ENCODE peak calls at places on chromosomes 5 and 9, in seven cellular contexts. C, X, Z, Q, N, I and U are unnamed samples.

GRCh38 chr9:91710148-91710547 is 239.9 kb downstream of the ROR2 start:
- DNase-seq in C (no peak), X (no peak), Z (no peak), Q (no peak), N (no peak), I (no peak), U (no peak)

GRCh38 chr5:43631182-43631910 is 28.4 kb downstream of the NNT start:
- DNase-seq in C (peak), X (peak), Z (peak), Q (peak), N (peak), I (no peak), U (peak)

GRCh38 chr5:149297340-149298023 is 25.8 kb downstream of the AFAP1L1 start:
- DNase-seq in C (no peak), X (no peak), Z (no peak), Q (no peak), N (no peak), I (no peak), U (no peak)

GRCh38 chr5:150757087-150757649 is 1.6 kb downstream of the DCTN4 start:
- DNase-seq in C (no peak), X (no peak), Z (no peak), Q (no peak), N (no peak), I (no peak), U (no peak)

GRCh38 chr5:13536921-13537320 is 407.6 kb downstream of the DNAH5 start:
- DNase-seq in C (no peak), X (no peak), Z (no peak), Q (no peak), N (peak), I (no peak), U (no peak)

GRCh38 chr5:167999182-167999581 is 292.3 kb upstream of the WWC1 start:
- DNase-seq in C (no peak), X (no peak), Z (no peak), Q (no peak), N (peak), I (no peak), U (no peak)

GRCh38 chr9:130833324-130833990 is 1.6 kb upstream of the ABL1 start:
- DNase-seq in C (no peak), X (no peak), Z (no peak), Q (no peak), N (peak), I (no peak), U (no peak)

GRCh38 chr5:40879163-40879942 is 29.9 kb upstream of the C7 start:
- DNase-seq in C (peak), X (peak), Z (no peak), Q (no peak), N (peak), I (no peak), U (no peak)

GRCh38 chr5:81786509-81786908 is 35.6 kb upstream of the SSBP2 start:
- DNase-seq in C (no peak), X (no peak), Z (no peak), Q (no peak), N (no peak), I (no peak), U (no peak)

GRCh38 chr5:107359033-107359915 is 311.5 kb downstream of the EFNA5 start:
- DNase-seq in C (peak), X (no peak), Z (no peak), Q (no peak), N (peak), I (no peak), U (no peak)

GRCh38 chr5:9529041-9529480 is 16.8 kb downstream of the SEMA5A start:
- DNase-seq in C (no peak), X (no peak), Z (no peak), Q (no peak), N (no peak), I (no peak), U (no peak)

GRCh38 chr9:128713941-128714573 is 9.9 kb downstream of the ZDHHC12 start:
- DNase-seq in C (no peak), X (no peak), Z (no peak), Q (no peak), N (no peak), I (no peak), U (peak)

GRCh38 chr5:67773439-67773988 is 442.0 kb upstream of the PIK3R1 start:
- DNase-seq in C (no peak), X (no peak), Z (no peak), Q (no peak), N (peak), I (no peak), U (peak)

GRCh38 chr9:97786341-97786740 is 66.7 kb upstream of the FOXE1 start:
- DNase-seq in C (no peak), X (no peak), Z (no peak), Q (no peak), N (no peak), I (no peak), U (no peak)

GRCh38 chr5:160520609-160521391 is 99.1 kb downstream of the PTTG1 start:
- DNase-seq in C (no peak), X (no peak), Z (no peak), Q (no peak), N (no peak), I (no peak), U (no peak)

GRCh38 chr9:132068604-132069003 is 11.1 kb downstream of the MED27 start:
- DNase-seq in C (no peak), X (no peak), Z (no peak), Q (no peak), N (no peak), I (no peak), U (no peak)

GRCh38 chr5:38697013-38697412 is 140.6 kb upstream of the LIFR start:
- DNase-seq in C (no peak), X (no peak), Z (no peak), Q (no peak), N (peak), I (no peak), U (no peak)

GRCh38 chr9:94554078-94554438 is 825 bp upstream of the PCAT7 start:
- DNase-seq in C (no peak), X (no peak), Z (no peak), Q (peak), N (no peak), I (no peak), U (no peak)

GRCh38 chr9:91164724-91165520 is 196.8 kb downstream of the AUH start:
- DNase-seq in C (peak), X (no peak), Z (peak), Q (no peak), N (peak), I (no peak), U (peak)

GRCh38 chr5:111960466-111961215 is 203.6 kb upstream of the NREP start:
- DNase-seq in C (no peak), X (no peak), Z (no peak), Q (no peak), N (peak), I (no peak), U (no peak)

GRCh38 chr9:121399883-121400607 is 30.0 kb upstream of the STOM start:
- DNase-seq in C (peak), X (peak), Z (peak), Q (peak), N (peak), I (no peak), U (no peak)

GRCh38 chr5:134603059-134603458 is 29.6 kb downstream of the SAR1B start:
- DNase-seq in C (no peak), X (no peak), Z (no peak), Q (no peak), N (peak), I (no peak), U (no peak)

GRCh38 chr9:113584728-113585442 is 121.4 kb downstream of the RGS3 start:
- DNase-seq in C (no peak), X (no peak), Z (no peak), Q (no peak), N (no peak), I (no peak), U (no peak)

GRCh38 chr9:1001838-1002237 is 25.4 kb downstream of the DMRT3 start:
- DNase-seq in C (no peak), X (no peak), Z (no peak), Q (no peak), N (no peak), I (no peak), U (no peak)

GRCh38 chr9:36597412-36598178 is 24.9 kb downstream of the MELK start:
- DNase-seq in C (peak), X (peak), Z (peak), Q (no peak), N (peak), I (no peak), U (no peak)

GRCh38 chr9:121566401-121567141 is 66.9 kb upstream of the GGTA1 start:
- DNase-seq in C (no peak), X (peak), Z (no peak), Q (no peak), N (peak), I (no peak), U (peak)

GRCh38 chr5:133467712-133468463 is 144.5 kb downstream of the FSTL4 start:
- DNase-seq in C (no peak), X (no peak), Z (no peak), Q (peak), N (no peak), I (peak), U (no peak)

GRCh38 chr9:120965344-120966004 is 38.9 kb upstream of the TRAF1 start:
- DNase-seq in C (no peak), X (no peak), Z (no peak), Q (peak), N (no peak), I (no peak), U (no peak)

GRCh38 chr5:145848854-145849253 is 13.7 kb upstream of the PRELID2 start:
- DNase-seq in C (no peak), X (no peak), Z (no peak), Q (no peak), N (peak), I (no peak), U (no peak)

GRCh38 chr5:177364159-177364962 is 6.6 kb downstream of the RGS14 start:
- DNase-seq in C (no peak), X (no peak), Z (no peak), Q (no peak), N (no peak), I (no peak), U (no peak)

GRCh38 chr5:137201876-137202275 is 297.2 kb downstream of the SPOCK1 start:
- DNase-seq in C (no peak), X (no peak), Z (peak), Q (no peak), N (peak), I (no peak), U (peak)

GRCh38 chr5:7886849-7887460 is 18.0 kb downstream of the MTRR start:
- DNase-seq in C (peak), X (peak), Z (peak), Q (peak), N (peak), I (no peak), U (no peak)

GRCh38 chr9:101485873-101486692 is 47.6 kb upstream of the RNF20 start:
- DNase-seq in C (no peak), X (no peak), Z (no peak), Q (peak), N (no peak), I (no peak), U (no peak)